ENCODE peak calls at places on chromosomes 11 and 22, in ten cellular contexts. L is Kasumi-1; F is substantia nigra; H is neural crest cell; J is ovary; P is ELR; A is stimulated activated CD4-positive, alpha-beta T cell treated with anti-CD3 and anti-CD28 coated beads, Interleukin-1b, Interleukin-23, amount 100 ng/mL, for 24 hours; O is nephron progenitor cell; G is stimulated activated CD8-positive, alpha-beta memory T cell treated with anti-CD3 and anti-CD28 coated beads, Interleukin-15, amount 100 ng/mL, for 24 hours; C is AG09309. X is an unnamed sample.

GRCh38 chr22:37123649-37124048 is 14.1 kb upstream of the TMPRSS6 start:
- DNase-seq in O (no peak), L (no peak), J (no peak), A (no peak), H (no peak), G (no peak), P (no peak), F (no peak), C (no peak), X (no peak)

GRCh38 chr11:14974723-14975587 is 2.8 kb upstream of the CALCA start:
- DNase-seq in P (peak; percentile 55), J (no peak), L (no peak), C (no peak), G (no peak), H (peak; percentile 63), A (peak; percentile 49), F (no peak), O (peak; percentile 67), X (peak; percentile 77)

GRCh38 chr11:65894034-65894591 is 3.6 kb downstream of the CCDC85B start:
- DNase-seq in O (no peak), A (no peak), G (no peak), P (peak; percentile 62), C (no peak), L (peak; percentile 45), H (no peak), F (no peak), J (no peak), X (no peak)

GRCh38 chr11:33801821-33802413 is 27.6 kb upstream of the FBXO3 start:
- DNase-seq in F (no peak), P (peak; percentile 24), J (no peak), C (no peak), A (no peak), H (no peak), L (no peak), O (peak; percentile 31), G (no peak), X (peak; percentile 28)

GRCh38 chr11:126186708-126187481 is 24.6 kb downstream of the RPUSD4 start:
- DNase-seq in H (no peak), C (no peak), G (no peak), A (no peak), F (no peak), P (no peak), J (no peak), O (no peak), L (no peak), X (no peak)

GRCh38 chr11:61893981-61894380 is 2.6 kb upstream of the FADS3 start:
- DNase-seq in F (no peak), A (no peak), G (no peak), O (no peak), P (peak; percentile 74), C (peak; percentile 74), L (no peak), J (no peak), H (no peak), X (no peak)

GRCh38 chr11:1521382-1522080 is 35.0 kb upstream of the MOB2 start:
- DNase-seq in L (no peak), G (no peak), F (no peak), C (no peak), O (no peak), A (no peak), P (no peak), H (no peak), J (no peak), X (peak; percentile 14)

GRCh38 chr11:120182357-120182756 is 28.5 kb upstream of the OAF start:
- DNase-seq in P (no peak), L (no peak), G (no peak), C (no peak), J (no peak), O (no peak), F (no peak), A (no peak), H (no peak), X (no peak)

GRCh38 chr11:105489431-105489830 is 120.4 kb upstream of the GRIA4 start:
- DNase-seq in O (peak; percentile 25), H (peak; percentile 6), J (no peak), P (peak; percentile 11), A (no peak), C (no peak), G (no peak), F (no peak), L (no peak), X (peak; percentile 59)

GRCh38 chr11:29282088-29282487 is 734.7 kb downstream of the KCNA4 start:
- DNase-seq in J (no peak), P (peak; percentile 97), O (no peak), A (no peak), F (no peak), L (no peak), G (no peak), C (peak; percentile 74), H (no peak), X (no peak)

GRCh38 chr11:32435152-32435480 is 223 bp downstream of the WT1 start:
- DNase-seq in F (no peak), A (no peak), L (peak; percentile 78), G (no peak), J (no peak), O (no peak), C (no peak), P (no peak), H (no peak), X (no peak)

GRCh38 chr11:122733301-122733686 is 77.8 kb downstream of the UBASH3B start:
- DNase-seq in O (no peak), H (no peak), A (no peak), P (no peak), J (no peak), F (no peak), C (no peak), G (no peak), L (no peak), X (no peak)

GRCh38 chr22:50199251-50199721 is 1.5 kb upstream of the SELENOO start:
- DNase-seq in A (no peak), G (no peak), L (no peak), F (no peak), C (no peak), H (no peak), J (no peak), P (no peak), O (no peak), X (no peak)

GRCh38 chr22:24402460-24403192 is 24.8 kb upstream of the ADORA2A start:
- DNase-seq in O (no peak), P (peak; percentile 94), F (no peak), J (peak; percentile 73), C (peak; percentile 90), A (no peak), G (no peak), H (no peak), L (peak; percentile 61), X (no peak)

GRCh38 chr11:10622957-10623787 is 54.7 kb upstream of the LYVE1 start:
- DNase-seq in J (no peak), C (no peak), O (no peak), P (peak; percentile 12), A (no peak), L (peak; percentile 94), H (no peak), F (no peak), G (no peak), X (no peak)

GRCh38 chr22:29157759-29158535 is 47.7 kb upstream of the EMID1 start:
- DNase-seq in C (no peak), F (no peak), G (no peak), L (no peak), O (no peak), J (no peak), A (no peak), H (no peak), P (peak; percentile 17), X (no peak)

GRCh38 chr22:44585559-44586121 is 87.6 kb upstream of the RTL6 start:
- DNase-seq in L (no peak), A (no peak), C (no peak), F (no peak), P (no peak), O (no peak), J (no peak), G (no peak), H (no peak), X (no peak)

GRCh38 chr22:22366478-22366988 is 121.9 kb downstream of the VPREB1 start:
- DNase-seq in A (no peak), H (no peak), O (no peak), F (no peak), L (no peak), P (no peak), G (no peak), C (no peak), J (no peak), X (no peak)

GRCh38 chr11:115931684-115932083 is 427.5 kb upstream of the CADM1 start:
- DNase-seq in C (no peak), A (no peak), F (no peak), O (no peak), L (no peak), P (no peak), G (no peak), J (no peak), H (no peak), X (no peak)

GRCh38 chr11:8247312-8247711 is 16.4 kb downstream of the LMO1 start:
- DNase-seq in C (no peak), F (no peak), H (no peak), J (no peak), P (peak; percentile 25), L (peak; percentile 27), A (no peak), O (no peak), G (no peak), X (peak; percentile 13)

GRCh38 chr22:24386814-24387550 is 40.4 kb upstream of the ADORA2A start:
- DNase-seq in H (no peak), G (no peak), F (no peak), P (no peak), A (no peak), L (no peak), O (no peak), J (no peak), C (no peak), X (no peak)

GRCh38 chr22:28891156-28891733 is 7.9 kb downstream of the ZNRF3 start:
- DNase-seq in O (no peak), A (no peak), J (no peak), G (no peak), L (no peak), C (no peak), H (no peak), F (no peak), P (no peak), X (no peak)

GRCh38 chr11:44096360-44097188 is 1.1 kb downstream of the EXT2 start:
- DNase-seq in L (no peak), C (peak; percentile 28), P (peak; percentile 70), O (no peak), H (no peak), G (no peak), A (no peak), F (no peak), J (no peak), X (no peak)

GRCh38 chr22:22666307-22667091 is 22.1 kb downstream of the GGTLC2 start:
- DNase-seq in P (peak; percentile 17), J (no peak), H (no peak), G (no peak), L (no peak), F (no peak), A (peak; percentile 17), C (no peak), O (peak; percentile 49), X (peak; percentile 62)

GRCh38 chr11:75031224-75031753 is 42.6 kb downstream of the NEU3 start:
- DNase-seq in F (no peak), L (no peak), H (no peak), J (no peak), G (no peak), A (no peak), P (peak; percentile 96), O (no peak), C (peak; percentile 43), X (no peak)

GRCh38 chr11:126809514-126810289 is 190.9 kb downstream of the KIRREL3 start:
- DNase-seq in L (no peak), G (no peak), J (no peak), P (no peak), C (no peak), A (no peak), H (no peak), O (no peak), F (no peak), X (no peak)

GRCh38 chr11:70703141-70704052 is 305.1 kb downstream of the CTTN start:
- DNase-seq in P (no peak), C (no peak), F (no peak), O (peak; percentile 54), A (no peak), G (no peak), L (no peak), J (no peak), H (peak; percentile 20), X (no peak)

GRCh38 chr11:94838027-94838610 is 70.0 kb downstream of the AMOTL1 start:
- DNase-seq in G (no peak), O (no peak), C (no peak), H (no peak), J (no peak), L (no peak), F (no peak), P (no peak), A (no peak), X (no peak)

X was measured in glutamatergic neuron.